ENCODE peak calls at places on chromosomes 1 and 21, in six cellular contexts. One of them, this sample, is unnamed.

GRCh38 chr21:37829447-37829846 is 86.8 kb downstream of the KCNJ6 start:
- DNase-seq in PC-9: no peak
- DNase-seq in lung: no peak
- DNase-seq in lower lobe of right lung: no peak
- DNase-seq in CD8-positive, alpha-beta T cell: no peak
- DNase-seq in transverse colon: peak; percentile 76
- DNase-seq in this sample: no peak

GRCh38 chr1:115545791-115546733 is 95.7 kb upstream of the VANGL1 start:
- DNase-seq in PC-9: peak; percentile 92
- DNase-seq in lung: no peak
- DNase-seq in lower lobe of right lung: no peak
- DNase-seq in CD8-positive, alpha-beta T cell: no peak
- DNase-seq in transverse colon: peak; percentile 34
- DNase-seq in this sample: peak; percentile 70

GRCh38 chr1:111361761-111362160 is 65.8 kb downstream of the OVGP1 start:
- DNase-seq in PC-9: no peak
- DNase-seq in lung: no peak
- DNase-seq in lower lobe of right lung: no peak
- DNase-seq in CD8-positive, alpha-beta T cell: no peak
- DNase-seq in transverse colon: no peak
- DNase-seq in this sample: no peak

GRCh38 chr1:220514256-220514655 is 13.7 kb upstream of the MARK1 start:
- DNase-seq in PC-9: no peak
- DNase-seq in lung: no peak
- DNase-seq in lower lobe of right lung: no peak
- DNase-seq in CD8-positive, alpha-beta T cell: no peak
- DNase-seq in transverse colon: no peak
- DNase-seq in this sample: no peak

GRCh38 chr21:33412832-33413519 is 9.8 kb downstream of the IFNGR2 start:
- DNase-seq in PC-9: no peak
- DNase-seq in lung: no peak
- DNase-seq in lower lobe of right lung: no peak
- DNase-seq in CD8-positive, alpha-beta T cell: no peak
- DNase-seq in transverse colon: peak; percentile 58
- DNase-seq in this sample: peak; percentile 93

GRCh38 chr1:171784779-171785178 is 3.3 kb downstream of the METTL13 start:
- DNase-seq in PC-9: no peak
- DNase-seq in lung: no peak
- DNase-seq in lower lobe of right lung: no peak
- DNase-seq in CD8-positive, alpha-beta T cell: no peak
- DNase-seq in transverse colon: no peak
- DNase-seq in this sample: no peak

GRCh38 chr1:81679972-81680371 is 120.8 kb upstream of the ADGRL2 start:
- DNase-seq in PC-9: no peak
- DNase-seq in lung: no peak
- DNase-seq in lower lobe of right lung: no peak
- DNase-seq in CD8-positive, alpha-beta T cell: no peak
- DNase-seq in transverse colon: no peak
- DNase-seq in this sample: peak; percentile 36

GRCh38 chr21:45846373-45847160 is 135.0 kb upstream of the COL6A1 start:
- DNase-seq in PC-9: no peak
- DNase-seq in lung: no peak
- DNase-seq in lower lobe of right lung: no peak
- DNase-seq in CD8-positive, alpha-beta T cell: no peak
- DNase-seq in transverse colon: peak; percentile 24
- DNase-seq in this sample: no peak

GRCh38 chr1:66478116-66478515 is 55.8 kb upstream of the SGIP1 start:
- DNase-seq in PC-9: no peak
- DNase-seq in lung: no peak
- DNase-seq in lower lobe of right lung: no peak
- DNase-seq in CD8-positive, alpha-beta T cell: no peak
- DNase-seq in transverse colon: no peak
- DNase-seq in this sample: no peak

GRCh38 chr1:160567858-160568682 is 11.2 kb downstream of the CD84 start:
- DNase-seq in PC-9: no peak
- DNase-seq in lung: no peak
- DNase-seq in lower lobe of right lung: no peak
- DNase-seq in CD8-positive, alpha-beta T cell: peak; percentile 83
- DNase-seq in transverse colon: peak; percentile 22
- DNase-seq in this sample: no peak

GRCh38 chr1:117657031-117657430 is 51.2 kb downstream of the TENT5C start:
- DNase-seq in PC-9: peak; percentile 57
- DNase-seq in lung: no peak
- DNase-seq in lower lobe of right lung: no peak
- DNase-seq in CD8-positive, alpha-beta T cell: no peak
- DNase-seq in transverse colon: no peak
- DNase-seq in this sample: peak; percentile 20

GRCh38 chr1:49199564-49199963 is 422.9 kb upstream of the BEND5 start:
- DNase-seq in PC-9: no peak
- DNase-seq in lung: no peak
- DNase-seq in lower lobe of right lung: no peak
- DNase-seq in CD8-positive, alpha-beta T cell: no peak
- DNase-seq in transverse colon: no peak
- DNase-seq in this sample: peak; percentile 3

DNA sequence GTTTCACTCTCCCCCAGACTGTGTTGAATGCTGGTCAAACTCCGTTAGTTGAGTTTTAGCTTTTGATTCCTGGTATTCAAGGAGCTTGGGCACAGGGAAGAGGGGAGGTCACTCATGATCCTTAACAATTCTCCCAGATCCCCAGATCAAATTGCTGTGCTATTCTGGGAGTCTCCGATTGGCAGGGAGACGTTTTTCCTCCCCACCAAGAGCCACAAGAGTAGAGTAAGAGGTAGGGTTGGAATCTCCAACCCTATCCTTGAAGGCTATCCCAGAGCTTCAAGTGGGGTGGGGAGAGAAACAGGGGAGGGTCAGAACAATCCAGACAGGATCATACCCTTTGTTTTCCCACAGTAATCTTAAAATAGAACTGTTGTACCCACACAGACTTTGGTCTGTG is 576 bp upstream of the TPM3 start:
- DNase-seq in PC-9: no peak
- DNase-seq in lung: no peak
- DNase-seq in lower lobe of right lung: no peak
- DNase-seq in CD8-positive, alpha-beta T cell: no peak
- DNase-seq in transverse colon: no peak
- DNase-seq in this sample: no peak
- H3K4me1 ChIP-seq in PC-9: no peaks in the 10 kb centered on the region
- H3K4me1 ChIP-seq in lung: no peaks in the 10 kb centered on the region
- H3K4me1 ChIP-seq in lower lobe of right lung: no peaks in the 10 kb centered on the region
- H3K4me1 ChIP-seq in CD8-positive, alpha-beta T cell: no peaks in the 10 kb centered on the region
- H3K4me1 ChIP-seq in transverse colon: no peaks in the 10 kb centered on the region
- H3K4me1 ChIP-seq in this sample: peaks cover 12% of the 10 kb centered on the region

DNA sequence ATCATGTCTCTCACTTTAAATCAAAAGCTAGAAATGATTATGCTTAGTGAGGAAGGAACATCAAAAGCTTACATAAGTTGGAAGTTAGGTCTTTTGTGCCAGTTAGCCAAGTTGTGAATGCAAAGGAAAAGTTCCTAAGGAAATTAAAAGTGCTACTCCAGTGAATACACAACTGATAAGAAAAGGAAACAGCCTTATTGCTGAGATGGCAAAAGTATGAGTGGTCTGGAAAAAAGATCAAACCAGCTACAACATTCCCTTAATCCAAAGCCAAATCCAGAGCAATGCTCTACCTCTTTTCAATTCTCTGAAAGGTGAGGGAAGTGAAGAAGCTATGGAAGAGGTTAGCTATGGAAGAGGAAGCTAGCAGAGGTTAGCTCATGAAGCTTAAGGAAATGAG is 378.7 kb downstream of the KCNT2 start:
- DNase-seq in PC-9: no peak
- DNase-seq in lung: no peak
- DNase-seq in lower lobe of right lung: no peak
- DNase-seq in CD8-positive, alpha-beta T cell: no peak
- DNase-seq in transverse colon: no peak
- DNase-seq in this sample: no peak
- TF ChIP-seq CTCF in PC-9: no peak
- TF ChIP-seq CTCF in lung: no peak
- TF ChIP-seq CTCF in lower lobe of right lung: no peak
- TF ChIP-seq CTCF in CD8-positive, alpha-beta T cell: no peak
- TF ChIP-seq CTCF in transverse colon: no peak
- TF ChIP-seq CTCF in this sample: no peak

DNA sequence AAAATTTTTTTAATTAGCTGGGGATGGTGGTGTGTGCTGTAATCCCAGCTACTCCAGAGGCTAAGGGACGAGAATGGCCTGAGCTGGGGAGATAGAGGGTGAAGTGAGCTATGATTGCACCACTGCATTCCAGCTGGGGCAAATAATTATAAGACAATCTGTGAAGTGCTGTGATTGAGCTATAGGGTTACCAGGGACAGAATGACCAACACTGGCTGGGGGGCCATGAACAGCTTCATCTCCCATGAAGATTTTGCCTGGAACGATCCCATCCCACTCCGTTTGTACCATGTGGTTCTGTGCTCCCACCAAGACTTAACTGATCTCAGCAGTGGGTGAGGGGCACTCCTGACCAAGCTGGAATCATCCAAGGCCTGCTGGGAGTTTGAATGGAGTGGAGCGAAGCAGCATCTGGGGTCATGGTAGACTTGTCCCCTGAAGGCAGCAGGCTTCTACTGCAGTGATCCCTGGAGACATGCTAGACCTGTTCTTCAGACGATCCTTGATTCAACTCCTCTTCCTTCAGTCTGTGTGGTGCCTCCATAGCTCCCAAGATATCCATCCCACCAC is 53.6 kb upstream of the CTPS1 start:
- DNase-seq in PC-9: no peak
- DNase-seq in lung: no peak
- DNase-seq in lower lobe of right lung: no peak
- DNase-seq in CD8-positive, alpha-beta T cell: no peak
- DNase-seq in transverse colon: no peak
- DNase-seq in this sample: no peak
- H3K4me3 ChIP-seq in PC-9: no peak overlapping the region
- H3K4me3 ChIP-seq in lung: no peak overlapping the region
- H3K4me3 ChIP-seq in lower lobe of right lung: no peak overlapping the region
- H3K4me3 ChIP-seq in CD8-positive, alpha-beta T cell: no peak overlapping the region
- H3K4me3 ChIP-seq in transverse colon: no peak overlapping the region
- H3K4me3 ChIP-seq in this sample: no peak overlapping the region

DNA sequence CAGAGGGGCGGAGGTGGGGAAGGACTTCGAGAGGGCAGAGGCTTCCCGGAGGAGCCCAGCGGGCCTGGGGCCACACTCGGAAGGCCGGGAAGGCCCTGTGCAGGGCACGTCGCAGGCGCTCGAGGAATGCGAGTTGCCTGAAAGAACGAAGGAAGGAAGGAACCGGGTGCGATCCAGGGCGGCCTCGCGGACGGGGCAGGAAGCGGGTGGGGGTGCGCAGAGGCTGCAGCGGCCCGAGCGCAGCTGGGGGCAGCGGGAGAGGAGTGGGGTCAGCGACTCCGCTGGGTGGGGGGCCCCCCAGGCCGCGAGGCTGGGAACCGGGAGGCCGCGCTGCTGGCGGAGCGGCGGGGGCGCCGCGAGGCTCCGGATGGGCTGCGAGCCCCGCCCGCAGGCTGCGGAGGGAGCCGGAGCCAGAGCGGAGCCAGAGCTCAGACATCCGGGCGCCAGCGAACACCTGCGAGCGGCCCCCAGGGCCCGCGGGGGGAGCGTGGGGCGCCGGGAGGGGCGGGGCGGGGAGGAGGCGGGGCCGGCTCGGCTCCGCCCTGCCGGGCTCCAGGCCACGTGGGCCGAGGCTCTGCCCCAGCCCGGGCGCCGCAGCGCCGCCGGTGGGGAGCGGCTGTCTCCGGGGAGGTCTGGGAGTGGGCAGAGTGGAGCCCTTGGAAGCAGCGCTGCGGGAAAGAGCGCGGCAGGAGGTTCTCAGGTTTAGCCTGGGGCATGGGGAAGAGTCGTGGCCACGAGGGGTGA is 4.6 kb downstream of the ID3 start:
- DNase-seq in PC-9: peak; percentile 80
- DNase-seq in lung: peak; percentile 83
- DNase-seq in lower lobe of right lung: peak; percentile 85
- DNase-seq in CD8-positive, alpha-beta T cell: peak; percentile 92
- DNase-seq in transverse colon: peak; percentile 90
- DNase-seq in this sample: peak; percentile 83
- H3K4me1 ChIP-seq in PC-9: peaks cover 36% of the 10 kb centered on the region
- H3K4me1 ChIP-seq in lung: no peaks in the 10 kb centered on the region
- H3K4me1 ChIP-seq in lower lobe of right lung: peaks cover 47% of the 10 kb centered on the region
- H3K4me1 ChIP-seq in CD8-positive, alpha-beta T cell: peaks cover 37% of the 10 kb centered on the region
- H3K4me1 ChIP-seq in transverse colon: peaks cover 14% of the 10 kb centered on the region
- H3K4me1 ChIP-seq in this sample: peaks cover 38% of the 10 kb centered on the region

This sample was measured in Caco-2.